ENCODE peak calls at places on chromosomes 7 and 10, in five cellular contexts. One of them, this sample, is unnamed.

GRCh38 chr10:6843477-6843876 is 263.4 kb upstream of the PRKCQ start:
- DNase-seq in KG1: no peak
- DNase-seq in Ammon's horn: peak; percentile 61
- DNase-seq in activated CD4-positive, alpha-beta T cell treated with anti-CD3 and anti-CD28 coated beads, Interleukin-2, amount 50 U/mL, for 1 hour: no peak
- DNase-seq in PC-9: no peak
- DNase-seq in this sample: no peak

GRCh38 chr7:115471891-115472290 is 550.0 kb downstream of the MDFIC start:
- DNase-seq in KG1: no peak
- DNase-seq in Ammon's horn: no peak
- DNase-seq in activated CD4-positive, alpha-beta T cell treated with anti-CD3 and anti-CD28 coated beads, Interleukin-2, amount 50 U/mL, for 1 hour: no peak
- DNase-seq in PC-9: no peak
- DNase-seq in this sample: no peak

GRCh38 chr10:92740762-92741161 is 51.0 kb downstream of the HHEX start:
- DNase-seq in KG1: no peak
- DNase-seq in Ammon's horn: no peak
- DNase-seq in activated CD4-positive, alpha-beta T cell treated with anti-CD3 and anti-CD28 coated beads, Interleukin-2, amount 50 U/mL, for 1 hour: no peak
- DNase-seq in PC-9: no peak
- DNase-seq in this sample: no peak

GRCh38 chr7:117158941-117159705 is 163.7 kb downstream of the WNT2 start:
- DNase-seq in KG1: no peak
- DNase-seq in Ammon's horn: no peak
- DNase-seq in activated CD4-positive, alpha-beta T cell treated with anti-CD3 and anti-CD28 coated beads, Interleukin-2, amount 50 U/mL, for 1 hour: no peak
- DNase-seq in PC-9: no peak
- DNase-seq in this sample: no peak

GRCh38 chr7:36360244-36360643 is 29.4 kb upstream of the ANLN start:
- DNase-seq in KG1: no peak
- DNase-seq in Ammon's horn: no peak
- DNase-seq in activated CD4-positive, alpha-beta T cell treated with anti-CD3 and anti-CD28 coated beads, Interleukin-2, amount 50 U/mL, for 1 hour: no peak
- DNase-seq in PC-9: no peak
- DNase-seq in this sample: no peak

GRCh38 chr7:157817433-157817832 is 480.6 kb downstream of the DNAJB6 start:
- DNase-seq in KG1: no peak
- DNase-seq in Ammon's horn: no peak
- DNase-seq in activated CD4-positive, alpha-beta T cell treated with anti-CD3 and anti-CD28 coated beads, Interleukin-2, amount 50 U/mL, for 1 hour: no peak
- DNase-seq in PC-9: no peak
- DNase-seq in this sample: no peak

GRCh38 chr7:12927635-12928434 is 240.4 kb downstream of the ARL4A start:
- DNase-seq in KG1: no peak
- DNase-seq in Ammon's horn: no peak
- DNase-seq in activated CD4-positive, alpha-beta T cell treated with anti-CD3 and anti-CD28 coated beads, Interleukin-2, amount 50 U/mL, for 1 hour: no peak
- DNase-seq in PC-9: no peak
- DNase-seq in this sample: no peak

GRCh38 chr7:51606601-51607154 is 290.1 kb upstream of the COBL start:
- DNase-seq in KG1: no peak
- DNase-seq in Ammon's horn: no peak
- DNase-seq in activated CD4-positive, alpha-beta T cell treated with anti-CD3 and anti-CD28 coated beads, Interleukin-2, amount 50 U/mL, for 1 hour: no peak
- DNase-seq in PC-9: peak; percentile 51
- DNase-seq in this sample: no peak

GRCh38 chr10:44968101-44968886 is 8.7 kb downstream of the RASSF4 start:
- DNase-seq in KG1: peak; percentile 70
- DNase-seq in Ammon's horn: peak; percentile 73
- DNase-seq in activated CD4-positive, alpha-beta T cell treated with anti-CD3 and anti-CD28 coated beads, Interleukin-2, amount 50 U/mL, for 1 hour: no peak
- DNase-seq in PC-9: no peak
- DNase-seq in this sample: no peak

GRCh38 chr10:89518108-89518507 is 17.3 kb downstream of the SLC16A12 start:
- DNase-seq in KG1: no peak
- DNase-seq in Ammon's horn: no peak
- DNase-seq in activated CD4-positive, alpha-beta T cell treated with anti-CD3 and anti-CD28 coated beads, Interleukin-2, amount 50 U/mL, for 1 hour: no peak
- DNase-seq in PC-9: no peak
- DNase-seq in this sample: no peak

GRCh38 chr7:95996174-95996573 is 223.8 kb downstream of the DYNC1I1 start:
- DNase-seq in KG1: no peak
- DNase-seq in Ammon's horn: no peak
- DNase-seq in activated CD4-positive, alpha-beta T cell treated with anti-CD3 and anti-CD28 coated beads, Interleukin-2, amount 50 U/mL, for 1 hour: no peak
- DNase-seq in PC-9: no peak
- DNase-seq in this sample: no peak

GRCh38 chr10:32160866-32161265 is 104.6 kb upstream of the KIF5B start:
- DNase-seq in KG1: no peak
- DNase-seq in Ammon's horn: no peak
- DNase-seq in activated CD4-positive, alpha-beta T cell treated with anti-CD3 and anti-CD28 coated beads, Interleukin-2, amount 50 U/mL, for 1 hour: no peak
- DNase-seq in PC-9: no peak
- DNase-seq in this sample: no peak

GRCh38 chr7:36633377-36633776 is 90.9 kb downstream of the AOAH start:
- DNase-seq in KG1: no peak
- DNase-seq in Ammon's horn: no peak
- DNase-seq in activated CD4-positive, alpha-beta T cell treated with anti-CD3 and anti-CD28 coated beads, Interleukin-2, amount 50 U/mL, for 1 hour: no peak
- DNase-seq in PC-9: no peak
- DNase-seq in this sample: no peak

GRCh38 chr10:34791947-34792346 is 23.1 kb downstream of the PARD3 start:
- DNase-seq in KG1: no peak
- DNase-seq in Ammon's horn: no peak
- DNase-seq in activated CD4-positive, alpha-beta T cell treated with anti-CD3 and anti-CD28 coated beads, Interleukin-2, amount 50 U/mL, for 1 hour: no peak
- DNase-seq in PC-9: no peak
- DNase-seq in this sample: no peak

GRCh38 chr10:1669433-1669832 is 67.9 kb downstream of the ADARB2 start:
- DNase-seq in KG1: no peak
- DNase-seq in Ammon's horn: no peak
- DNase-seq in activated CD4-positive, alpha-beta T cell treated with anti-CD3 and anti-CD28 coated beads, Interleukin-2, amount 50 U/mL, for 1 hour: no peak
- DNase-seq in PC-9: no peak
- DNase-seq in this sample: no peak

GRCh38 chr7:7862393-7862792 is 106.2 kb upstream of the GLCCI1 start:
- DNase-seq in KG1: no peak
- DNase-seq in Ammon's horn: no peak
- DNase-seq in activated CD4-positive, alpha-beta T cell treated with anti-CD3 and anti-CD28 coated beads, Interleukin-2, amount 50 U/mL, for 1 hour: no peak
- DNase-seq in PC-9: no peak
- DNase-seq in this sample: no peak

GRCh38 chr10:128435811-128436210 is 309.6 kb upstream of the MKI67 start:
- DNase-seq in KG1: no peak
- DNase-seq in Ammon's horn: no peak
- DNase-seq in activated CD4-positive, alpha-beta T cell treated with anti-CD3 and anti-CD28 coated beads, Interleukin-2, amount 50 U/mL, for 1 hour: no peak
- DNase-seq in PC-9: no peak
- DNase-seq in this sample: no peak

GRCh38 chr7:44289341-44290249 is 35.8 kb downstream of the CAMK2B start:
- DNase-seq in KG1: no peak
- DNase-seq in Ammon's horn: no peak
- DNase-seq in activated CD4-positive, alpha-beta T cell treated with anti-CD3 and anti-CD28 coated beads, Interleukin-2, amount 50 U/mL, for 1 hour: no peak
- DNase-seq in PC-9: no peak
- DNase-seq in this sample: no peak

GRCh38 chr7:148299335-148299734 is 291.2 kb upstream of the C7orf33 start:
- DNase-seq in KG1: no peak
- DNase-seq in Ammon's horn: no peak
- DNase-seq in activated CD4-positive, alpha-beta T cell treated with anti-CD3 and anti-CD28 coated beads, Interleukin-2, amount 50 U/mL, for 1 hour: no peak
- DNase-seq in PC-9: no peak
- DNase-seq in this sample: no peak

GRCh38 chr10:117241541-117242462 is 888 bp downstream of the SLC18A2 start:
- DNase-seq in KG1: no peak
- DNase-seq in Ammon's horn: no peak
- DNase-seq in activated CD4-positive, alpha-beta T cell treated with anti-CD3 and anti-CD28 coated beads, Interleukin-2, amount 50 U/mL, for 1 hour: no peak
- DNase-seq in PC-9: no peak
- DNase-seq in this sample: no peak